ENCODE peak calls at places on chromosomes 7 and 10, in seven cellular contexts. T is stimulated activated naive CD4-positive, alpha-beta T cell; I is stimulated activated CD8-positive, alpha-beta memory T cell treated with anti-CD3 and anti-CD28 coated beads, Interleukin-15, amount 100 ng/mL, for 24 hours; X is Calu3; W is GM12864; F is stimulated activated CD4-positive, alpha-beta T cell treated with anti-CD3 and anti-CD28 coated beads, Interleukin-15, amount 100 ng/mL, for 24 hours; Q is T1000. A is an unnamed sample.

GRCh38 chr7:39923086-39923485 is 27.0 kb upstream of the CDK13 start:
- DNase-seq in Q (no peak), X (no peak), F (no peak), I (no peak), W (no peak), T (no peak), A (no peak)

GRCh38 chr7:151045967-151046366 is 2.4 kb upstream of the ASIC3 start:
- DNase-seq in T (no peak), I (no peak), W (no peak), X (no peak), Q (no peak), F (no peak), A (no peak)

GRCh38 chr10:123318516-123318915 is 164.3 kb downstream of the BUB3 start:
- DNase-seq in F (no peak), I (no peak), W (no peak), X (no peak), T (no peak), Q (no peak), A (no peak)

GRCh38 chr10:48655426-48656240 is 29.0 kb upstream of the WDFY4 start:
- DNase-seq in I (no peak), Q (peak), X (peak), T (no peak), F (no peak), W (no peak), A (peak)

GRCh38 chr10:124106241-124106905 is 13.0 kb upstream of the CHST15 start:
- DNase-seq in X (peak), W (peak), F (no peak), T (no peak), Q (no peak), I (no peak), A (peak)

GRCh38 chr7:101691822-101692384 is 62.8 kb upstream of the MYL10 start:
- DNase-seq in T (no peak), Q (no peak), I (no peak), F (no peak), X (peak), W (no peak), A (no peak)

GRCh38 chr7:92051655-92052054 is 82.6 kb downstream of the CYP51A1 start:
- DNase-seq in F (no peak), I (no peak), T (no peak), W (no peak), X (no peak), Q (no peak), A (no peak)

GRCh38 chr10:45278860-45279498 is 36.4 kb downstream of the OR13A1 start:
- DNase-seq in Q (no peak), F (no peak), I (no peak), W (no peak), X (no peak), T (no peak), A (no peak)